ENCODE peak calls at places on chromosomes 1 and 21, in nine cellular contexts. T, O, K, X, Q, H, B, P and G are unnamed samples.

GRCh38 chr1:208691012-208691411 is 446.8 kb upstream of the PLXNA2 start:
- DNase-seq in K (no peak), B (no peak), Q (no peak), X (no peak), H (no peak), T (no peak), P (no peak), O (no peak), G (no peak)

GRCh38 chr1:178341218-178341956 is 155.4 kb downstream of the CLEC20A start:
- DNase-seq in H (peak; percentile 80), K (no peak), X (peak; percentile 25), Q (no peak), P (no peak), T (peak; percentile 72), B (peak; percentile 72), O (peak; percentile 82), G (no peak)

GRCh38 chr1:163561570-163562295 is 240.0 kb downstream of the NUF2 start:
- DNase-seq in T (no peak), P (no peak), O (no peak), B (no peak), Q (no peak), H (no peak), X (no peak), K (no peak), G (no peak)

GRCh38 chr1:183871142-183871541 is 66.2 kb downstream of the RGL1 start:
- DNase-seq in T (no peak), X (peak; percentile 52), B (no peak), P (no peak), O (no peak), H (peak; percentile 71), Q (no peak), K (no peak), G (no peak)

GRCh38 chr1:227786673-227787512 is 28.6 kb upstream of the PRSS38 start:
- DNase-seq in Q (no peak), K (no peak), T (no peak), P (no peak), B (peak; percentile 31), X (no peak), H (no peak), O (peak; percentile 43), G (peak; percentile 50)

GRCh38 chr21:43266534-43266933 is 97.7 kb downstream of the CRYAA start:
- DNase-seq in B (no peak), O (no peak), K (no peak), X (no peak), H (no peak), Q (no peak), T (no peak), P (no peak), G (no peak)

GRCh38 chr21:45550552-45551210 is 8.4 kb upstream of the SLC19A1 start:
- DNase-seq in H (no peak), O (peak; percentile 54), Q (peak; percentile 28), K (no peak), P (peak; percentile 84), T (peak; percentile 69), B (no peak), X (no peak), G (peak; percentile 41)

GRCh38 chr1:196209265-196209664 is 399.0 kb downstream of the KCNT2 start:
- DNase-seq in K (no peak), O (no peak), Q (no peak), T (no peak), P (no peak), B (no peak), H (no peak), X (no peak), G (no peak)

GRCh38 chr1:172827301-172827700 is 168.4 kb downstream of the FASLG start:
- DNase-seq in T (no peak), Q (no peak), X (no peak), B (no peak), H (peak; percentile 35), O (no peak), P (no peak), K (no peak), G (no peak)

GRCh38 chr1:172824199-172824598 is 165.3 kb downstream of the FASLG start:
- DNase-seq in K (no peak), B (no peak), X (no peak), P (no peak), Q (no peak), O (no peak), H (peak; percentile 14), T (no peak), G (no peak)

GRCh38 chr1:172823534-172823933 is 164.6 kb downstream of the FASLG start:
- DNase-seq in O (no peak), H (peak; percentile 68), K (no peak), P (no peak), B (no peak), X (no peak), Q (no peak), T (no peak), G (no peak)

GRCh38 chr1:172827841-172828240 is 168.9 kb downstream of the FASLG start:
- DNase-seq in P (no peak), X (no peak), Q (no peak), K (no peak), H (no peak), B (no peak), O (no peak), T (no peak), G (no peak)

GRCh38 chr1:172826096-172826741 is 167.3 kb downstream of the FASLG start:
- DNase-seq in T (no peak), B (no peak), O (no peak), K (peak; percentile 37), Q (peak; percentile 35), X (peak; percentile 22), H (peak; percentile 95), P (no peak), G (peak; percentile 36)
- H3K4me3 ChIP-seq in T (no peak overlapping the region), B (no peak overlapping the region), O (no peak overlapping the region), K (no peak overlapping the region), Q (no peak overlapping the region), X (no peak overlapping the region), H (no peak overlapping the region), P (peak overlapping the region; percentile 15), G (peak overlapping the region; percentile 46)

GRCh38 chr1:181088079-181089016 is at the start of gene IER5:
- DNase-seq in K (peak; percentile 98), T (peak; percentile 98), O (peak; percentile 99), Q (peak; percentile 99), P (peak; percentile 99), X (peak; percentile 97), H (peak; percentile 95), B (peak; percentile 97), G (peak; percentile 94)
- TF ChIP-seq POLR2A in K (peak; percentile 98), T (peak; percentile 95), O (peak; percentile 100), Q (peak; percentile 100), P (peak; percentile 100), X (peak; percentile 100), H (peak; percentile 100), B (peak; percentile 98), G (peak; percentile 100)

DNA sequence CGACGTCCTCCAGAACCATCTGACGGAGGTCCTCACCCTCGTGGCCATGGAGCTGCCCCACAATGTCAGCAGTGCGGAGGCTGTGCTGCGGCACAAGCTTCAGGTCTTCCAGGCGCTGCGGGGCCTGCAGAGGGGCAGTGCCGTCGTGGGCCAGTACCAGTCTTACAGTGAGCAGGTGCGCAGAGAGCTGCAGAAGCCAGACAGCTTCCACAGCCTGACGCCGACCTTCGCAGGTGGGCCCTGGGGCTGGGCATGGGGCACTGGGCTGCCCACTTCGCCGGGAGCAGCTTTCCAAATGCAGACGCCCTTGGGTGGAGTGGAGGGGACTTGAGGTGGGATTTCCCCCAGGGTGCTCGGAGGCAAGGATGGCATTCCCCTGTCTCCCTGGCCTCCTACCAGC is 27.5 kb downstream of the H6PD start:
- DNase-seq in B (no peak), P (no peak), K (no peak), X (no peak), T (no peak), O (no peak), Q (no peak), H (no peak), G (no peak)
- H3K36me3 ChIP-seq in B (peaks cover 59% of the 10 kb centered on the region), P (no peaks in the 10 kb centered on the region), K (no peaks in the 10 kb centered on the region), X (no peaks in the 10 kb centered on the region), T (peaks cover 65% of the 10 kb centered on the region), O (no peaks in the 10 kb centered on the region), Q (no peaks in the 10 kb centered on the region), H (peaks cover 34% of the 10 kb centered on the region), G (no peaks in the 10 kb centered on the region)

GRCh38 chr1:16394178-16394521 is 27.1 kb downstream of the SZRD1 start:
- DNase-seq in P (no peak), K (no peak), B (no peak), Q (no peak), X (no peak), O (no peak), H (no peak), T (no peak), G (no peak)

GRCh38 chr1:16394977-16395376 is 27.9 kb downstream of the SZRD1 start:
- DNase-seq in H (no peak), B (no peak), Q (no peak), P (no peak), O (no peak), T (no peak), K (no peak), X (no peak), G (no peak)

GRCh38 chr1:16392740-16393139 is 25.7 kb downstream of the SZRD1 start:
- DNase-seq in T (no peak), B (no peak), O (no peak), X (no peak), Q (no peak), K (no peak), P (no peak), H (peak; percentile 38), G (no peak)

GRCh38 chr1:16391408-16391807 is 24.4 kb downstream of the SZRD1 start:
- DNase-seq in B (no peak), X (no peak), O (no peak), Q (no peak), T (no peak), H (no peak), K (no peak), P (no peak), G (peak; percentile 38)

DNA sequence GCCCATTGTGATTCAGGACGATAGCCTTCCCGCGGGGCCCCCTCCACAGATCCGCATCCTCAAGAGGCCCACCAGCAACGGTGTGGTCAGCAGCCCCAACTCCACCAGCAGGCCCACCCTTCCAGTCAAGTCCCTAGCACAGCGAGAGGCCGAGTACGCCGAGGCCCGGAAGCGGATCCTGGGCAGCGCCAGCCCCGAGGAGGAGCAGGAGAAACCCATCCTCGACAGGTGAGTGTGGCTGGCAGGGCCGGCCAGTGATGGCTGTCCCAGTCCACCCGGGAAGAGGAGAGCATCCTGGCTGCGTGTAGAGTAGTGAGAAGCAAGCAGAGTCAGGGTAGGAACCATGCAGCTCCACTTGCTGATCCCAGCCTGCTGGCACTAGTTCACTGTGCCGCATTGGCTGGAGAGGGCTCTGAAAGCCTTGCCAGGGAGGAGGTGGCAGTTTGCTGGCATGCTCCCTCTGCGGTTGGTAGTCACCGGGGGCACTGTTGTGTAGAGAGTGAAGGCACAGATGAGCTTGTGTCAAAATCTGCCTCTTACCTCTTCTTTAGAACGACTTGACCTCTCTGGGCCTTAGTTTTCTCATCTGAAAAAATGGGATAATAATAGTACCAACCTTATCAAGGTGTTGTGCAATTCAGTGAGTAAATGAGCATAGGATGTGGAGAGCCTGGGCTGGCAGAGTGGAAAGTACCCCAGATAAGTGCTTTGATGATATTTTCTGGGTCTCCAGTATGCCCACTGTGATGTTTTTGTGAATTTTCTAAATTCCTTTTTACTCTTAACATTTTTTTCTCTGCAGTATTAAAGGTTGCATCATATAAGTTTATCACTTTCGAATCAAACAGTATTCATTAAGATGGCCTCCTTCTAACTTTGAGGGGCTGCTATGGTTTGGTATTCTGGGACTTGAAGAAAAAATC is 26.5 kb downstream of the SZRD1 start:
- DNase-seq in X (no peak), Q (no peak), H (no peak), O (no peak), T (no peak), P (no peak), B (no peak), K (no peak), G (no peak)
- H3K4me3 ChIP-seq in X (no peak overlapping the region), Q (no peak overlapping the region), H (no peak overlapping the region), O (no peak overlapping the region), T (no peak overlapping the region), P (no peak overlapping the region), B (no peak overlapping the region), K (no peak overlapping the region), G (no peak overlapping the region)